ENCODE peak calls at places on chromosomes 16 and 17, in nine cellular contexts. C is H1, S is tibial nerve, R is sigmoid colon, V is A549, M is vagina, U is prostate gland, P is heart left ventricle, J is ovary. K is an unnamed sample. For H3K4me1, the result is how much of the 10 kb centered on the place peaks cover.

GRCh38 chr17:32274643-32275042 is 9.0 kb downstream of the RHBDL3 start:
- DNase-seq in C (no peak), J (no peak), P (no peak), U (no peak), R (no peak), M (no peak), V (no peak), S (no peak), K (no peak)

GRCh38 chr17:44219126-44219635 is 294 bp downstream of the UBTF start:
- DNase-seq in U (peak), M (no peak), S (no peak), J (peak), V (peak), R (peak), P (peak), C (peak), K (no peak)

GRCh38 chr17:30600830-30601494 is 123.8 kb downstream of the GOSR1 start:
- DNase-seq in R (no peak), S (no peak), C (no peak), V (peak), P (no peak), J (peak), M (no peak), U (no peak), K (no peak)

GRCh38 chr17:65055708-65056638 is 567 bp downstream of the GNA13 start:
- DNase-seq in R (peak), U (peak), C (no peak), J (peak), M (peak), P (peak), V (peak), S (peak), K (no peak)

GRCh38 chr17:43908111-43908721 is 880 bp upstream of the MPP2 start:
- DNase-seq in C (peak), V (peak), P (peak), M (peak), J (peak), U (peak), R (peak), S (peak), K (peak)

GRCh38 chr17:68732301-68732749 is 131.2 kb upstream of the FAM20A start:
- DNase-seq in S (no peak), R (no peak), C (no peak), J (no peak), V (no peak), M (no peak), U (no peak), P (no peak), K (no peak)

GRCh38 chr17:78790552-78790951 is 8.5 kb upstream of the CYTH1 start:
- DNase-seq in V (no peak), J (no peak), P (no peak), R (no peak), U (no peak), C (no peak), M (no peak), S (no peak), K (no peak)

GRCh38 chr17:57892146-57892819 is 42.4 kb upstream of the MRPS23 start:
- DNase-seq in U (peak), J (peak), C (peak), P (peak), R (peak), S (peak), V (peak), M (no peak), K (peak)

GRCh38 chr17:29891131-29891530 is 38.9 kb downstream of the SSH2 start:
- DNase-seq in P (no peak), M (no peak), V (no peak), C (no peak), J (no peak), S (no peak), R (no peak), U (no peak), K (no peak)

GRCh38 chr16:87143661-87144121 is 173.5 kb downstream of the C16orf95 start:
- DNase-seq in R (no peak), P (no peak), S (no peak), J (no peak), V (no peak), U (no peak), C (no peak), M (no peak), K (no peak)

GRCh38 chr17:58382885-58383248 is 30.9 kb upstream of the SUPT4H1 start:
- DNase-seq in C (no peak), U (no peak), R (no peak), M (no peak), V (no peak), P (no peak), S (no peak), J (no peak), K (no peak)

GRCh38 chr17:30922235-30922993 is 669 bp downstream of the ADAP2 start:
- DNase-seq in V (no peak), S (no peak), M (no peak), R (peak), J (no peak), C (peak), U (no peak), P (peak), K (no peak)

GRCh38 chr16:84876873-84877606 is 57.3 kb downstream of the CRISPLD2 start:
- DNase-seq in R (no peak), V (no peak), J (no peak), P (peak), S (no peak), M (no peak), C (no peak), U (no peak), K (no peak)

GRCh38 chr17:47820023-47820789 is 1.4 kb downstream of the OSBPL7 start:
- DNase-seq in M (no peak), P (peak), J (no peak), S (no peak), C (no peak), U (no peak), V (no peak), R (no peak), K (no peak)

GRCh38 chr17:35555695-35556094 is 4.9 kb downstream of the SLFN14 start:
- DNase-seq in V (no peak), S (no peak), P (no peak), J (no peak), R (no peak), M (peak), C (no peak), U (no peak), K (no peak)

GRCh38 chr16:57498031-57498430 is 11.7 kb upstream of the DOK4 start:
- DNase-seq in S (no peak), U (no peak), R (peak), P (peak), J (no peak), V (no peak), M (no peak), C (no peak), K (no peak)

GRCh38 chr17:49456172-49456965 is 38.7 kb upstream of the NGFR start:
- DNase-seq in C (no peak), R (no peak), P (no peak), J (no peak), U (no peak), S (no peak), M (no peak), V (no peak), K (no peak)

GRCh38 chr16:48126801-48127644 is 28.8 kb downstream of the ABCC12 start:
- DNase-seq in C (no peak), V (peak), J (no peak), M (no peak), U (peak), R (no peak), P (no peak), S (no peak), K (no peak)

GRCh38 chr16:24610421-24610765 is 71.0 kb downstream of the RBBP6 start:
- DNase-seq in S (peak), U (no peak), V (no peak), R (no peak), P (peak), M (no peak), J (peak), C (no peak), K (no peak)

GRCh38 chr17:48240562-48241130 is 133.1 kb downstream of the SNX11 start:
- DNase-seq in R (no peak), M (no peak), J (no peak), V (peak), C (no peak), P (no peak), U (no peak), S (no peak), K (no peak)

GRCh38 chr17:42519546-42520444 is 16.2 kb upstream of the NAGLU start:
- DNase-seq in U (peak), R (peak), V (peak), J (peak), C (peak), S (peak), M (peak), P (peak), K (peak)

GRCh38 chr16:11585460-11586374 is 1.0 kb downstream of the LITAF start:
- DNase-seq in R (no peak), M (no peak), J (peak), V (no peak), P (peak), C (no peak), U (no peak), S (no peak), K (no peak)

GRCh38 chr17:65328567-65328966 is 191.4 kb downstream of the RGS9 start:
- DNase-seq in P (no peak), R (no peak), J (no peak), U (no peak), V (no peak), C (no peak), S (no peak), M (no peak), K (no peak)

GRCh38 chr16:84700518-84701277 is 898 bp downstream of the USP10 start:
- DNase-seq in C (no peak), V (peak), S (peak), R (peak), U (peak), J (no peak), P (no peak), M (no peak), K (no peak)

GRCh38 chr16:70678898-70679652 is 6.8 kb downstream of the MTSS2 start:
- DNase-seq in M (no peak), R (no peak), P (peak), J (no peak), S (no peak), C (no peak), V (no peak), U (no peak), K (no peak)

GRCh38 chr16:84430860-84431259 is 62.5 kb downstream of the ATP2C2 start:
- DNase-seq in M (no peak), C (no peak), J (no peak), V (no peak), U (no peak), P (no peak), S (no peak), R (no peak), K (no peak)

GRCh38 chr16:48282636-48283263 is 35.4 kb upstream of the ABCC11 start:
- DNase-seq in R (no peak), V (no peak), P (no peak), C (no peak), J (no peak), S (no peak), U (no peak), M (no peak), K (no peak)

GRCh38 chr16:24499193-24499814 is 40.1 kb upstream of the RBBP6 start:
- DNase-seq in S (no peak), P (no peak), U (no peak), M (no peak), R (no peak), J (no peak), V (peak), C (peak), K (no peak)

GRCh38 chr17:9999948-10000695 is 95.1 kb upstream of the RCVRN start:
- DNase-seq in P (no peak), C (no peak), R (no peak), S (no peak), J (no peak), V (no peak), M (no peak), U (no peak), K (no peak)

GRCh38 chr16:57590654-57591085 is 37.8 kb upstream of the ADGRG1 start:
- DNase-seq in V (peak), P (no peak), S (no peak), M (no peak), U (no peak), C (no peak), J (no peak), R (no peak), K (no peak)

GRCh38 chr16:85829266-85829665 is 29.8 kb downstream of the COX4I1 start:
- DNase-seq in S (no peak), V (no peak), U (no peak), M (no peak), C (no peak), J (no peak), P (no peak), R (no peak), K (no peak)

GRCh38 chr17:29147682-29148081 is 32.5 kb downstream of the MYO18A start:
- DNase-seq in J (no peak), P (no peak), S (no peak), U (no peak), M (no peak), C (no peak), R (no peak), V (no peak), K (no peak)

GRCh38 chr17:52134641-52135040 is 23.9 kb downstream of the CA10 start:
- DNase-seq in J (no peak), V (no peak), R (no peak), P (no peak), U (no peak), C (no peak), M (no peak), S (no peak), K (no peak)

GRCh38 chr17:20721151-20721550 is 141.6 kb downstream of the CDRT15L2 start:
- DNase-seq in C (no peak), J (no peak), P (no peak), S (no peak), M (no peak), U (no peak), R (no peak), V (no peak), K (no peak)

GRCh38 chr16:52825882-52826281 is 226.8 kb downstream of the CHD9NB start:
- DNase-seq in R (no peak), U (no peak), C (no peak), V (no peak), J (no peak), M (no peak), P (no peak), S (no peak), K (no peak)

GRCh38 chr17:77328823-77329740 is 188.3 kb downstream of the SEC14L1 start:
- DNase-seq in U (no peak), R (peak), J (peak), P (no peak), V (no peak), C (no peak), S (no peak), M (peak), K (no peak)

GRCh38 chr17:77331161-77331864 is 190.5 kb downstream of the SEC14L1 start:
- DNase-seq in C (peak), J (peak), S (peak), P (peak), V (peak), R (peak), U (peak), M (peak), K (peak)

GRCh38 chr17:77327566-77328463 is 187.0 kb downstream of the SEC14L1 start:
- DNase-seq in J (peak), R (peak), U (no peak), M (peak), C (no peak), V (no peak), P (peak), S (no peak), K (no peak)

GRCh38 chr17:77330602-77331081 is 189.9 kb downstream of the SEC14L1 start:
- DNase-seq in S (no peak), C (no peak), U (no peak), J (peak), M (peak), P (peak), V (no peak), R (peak), K (no peak)

GRCh38 chr17:77329741-77330531 is 189.2 kb downstream of the SEC14L1 start:
- DNase-seq in C (no peak), P (no peak), S (no peak), M (no peak), R (peak), U (no peak), V (no peak), J (peak), K (no peak)
- H3K4me1 ChIP-seq in C (under half), P (under half), S (half or more), M (under half), R (under half), U (under half), V (half or more), J (under half), K (under half)

DNA sequence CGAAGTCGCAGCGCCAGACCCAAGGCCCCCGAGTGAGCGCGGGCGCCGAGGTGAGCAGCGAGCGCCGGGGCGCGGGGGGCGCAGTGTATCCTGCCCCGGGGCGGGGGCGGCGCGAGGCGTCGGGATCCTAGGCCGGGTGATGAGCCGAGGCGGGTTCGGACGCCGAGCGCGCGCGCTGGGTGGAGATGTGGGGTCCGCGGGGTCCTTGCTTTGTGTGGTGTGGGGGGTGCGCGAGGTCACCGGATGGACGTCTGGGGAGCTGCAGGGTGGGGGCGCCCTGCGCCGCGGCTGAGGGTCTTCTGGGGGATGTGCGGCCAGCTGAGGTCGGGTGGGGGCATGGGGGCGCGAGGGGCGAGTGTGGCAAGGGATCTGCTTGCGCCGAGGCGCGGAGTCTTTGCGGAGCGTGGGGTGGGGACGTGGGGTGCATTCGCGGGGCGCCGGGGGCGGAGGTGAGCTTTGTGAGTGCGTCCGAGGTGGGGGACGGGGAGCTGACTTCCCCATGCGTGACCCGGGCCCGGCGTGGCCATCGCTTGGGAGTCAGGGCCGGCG is 560 bp downstream of the RAI1 start:
- DNase-seq in S (no peak), C (no peak), M (no peak), V (no peak), J (peak), R (peak), P (peak), U (peak), K (no peak)
- TF ChIP-seq POLR2A in S (no peak), C (no peak), M (no peak), V (no peak), J (no peak), R (no peak), P (no peak), U (no peak), K (no peak)

GRCh38 chr17:45430006-45430737 is 2.5 kb downstream of the ARHGAP27 start:
- DNase-seq in U (no peak), J (no peak), M (no peak), C (no peak), S (no peak), P (no peak), R (no peak), V (no peak), K (no peak)

GRCh38 chr17:45428050-45428953 is 4.4 kb downstream of the ARHGAP27 start:
- DNase-seq in V (peak), P (peak), R (peak), M (no peak), C (peak), U (peak), J (peak), S (peak), K (no peak)

GRCh38 chr17:45429338-45430005 is 3.2 kb downstream of the ARHGAP27 start:
- DNase-seq in U (no peak), R (no peak), V (no peak), M (no peak), C (peak), J (no peak), S (no peak), P (no peak), K (no peak)

GRCh38 chr17:45427181-45427835 is 5.4 kb downstream of the ARHGAP27 start:
- DNase-seq in C (no peak), S (no peak), U (no peak), M (no peak), P (no peak), J (no peak), R (no peak), V (no peak), K (no peak)

GRCh38 chr17:45428954-45429337 is 3.7 kb downstream of the ARHGAP27 start:
- DNase-seq in U (no peak), V (no peak), P (no peak), C (no peak), R (no peak), J (no peak), S (no peak), M (no peak), K (no peak)
- H3K4me1 ChIP-seq in U (under half), V (under half), P (under half), C (under half), R (under half), J (under half), S (half or more), M (half or more), K (half or more)

GRCh38 chr17:40820228-40820838 is 2.1 kb downstream of the KRT10 start:
- DNase-seq in C (no peak), R (no peak), M (no peak), P (no peak), V (no peak), J (no peak), S (no peak), U (no peak), K (no peak)

GRCh38 chr17:40819528-40820125 is 2.8 kb downstream of the KRT10 start:
- DNase-seq in M (no peak), S (peak), U (no peak), C (no peak), R (no peak), J (no peak), P (no peak), V (peak), K (no peak)

GRCh38 chr17:40821536-40821935 is 878 bp downstream of the KRT10 start:
- DNase-seq in J (no peak), R (no peak), C (no peak), S (no peak), V (no peak), P (no peak), U (no peak), M (no peak), K (no peak)

GRCh38 chr17:40824015-40824832 is 1.8 kb upstream of the KRT10 start:
- DNase-seq in S (no peak), V (no peak), P (no peak), M (no peak), C (no peak), R (no peak), J (no peak), U (no peak), K (no peak)

DNA sequence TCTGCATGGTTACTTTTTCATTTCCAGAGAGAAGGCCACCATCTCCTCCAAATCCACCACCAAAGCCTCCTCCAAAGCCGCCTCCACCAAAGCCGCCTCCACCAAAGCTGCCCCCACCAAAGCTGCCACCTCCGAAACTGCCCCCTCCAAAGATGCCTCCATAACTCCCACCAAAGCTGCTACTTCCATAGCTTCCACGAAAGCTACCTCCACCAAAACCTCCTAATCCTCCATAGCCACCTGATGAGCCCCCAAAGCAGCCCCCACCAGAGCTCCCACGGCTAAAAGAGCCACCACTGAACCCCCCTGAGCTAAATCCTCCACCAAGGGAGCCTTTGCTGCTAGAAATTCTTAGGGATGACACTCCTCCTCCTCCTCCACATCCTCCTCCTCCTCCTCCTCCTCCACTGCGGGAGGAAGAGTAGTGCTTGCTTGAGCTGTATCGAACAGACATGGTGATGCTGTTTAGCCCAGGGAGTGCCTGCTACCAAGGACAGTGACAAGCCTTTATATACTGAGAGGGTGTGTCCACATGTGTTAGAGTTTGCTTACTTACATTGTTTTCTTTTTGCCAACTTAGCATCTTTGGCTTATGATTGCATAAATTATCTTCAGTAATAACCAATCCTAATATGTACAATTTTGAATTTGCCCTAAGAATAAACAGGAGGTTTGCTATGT is at the start of gene KRT10:
- DNase-seq in U (no peak), P (no peak), R (no peak), J (no peak), C (no peak), S (no peak), V (no peak), M (no peak), K (no peak)
- TF ChIP-seq POLR2A in U (no peak), P (no peak), R (no peak), J (no peak), C (no peak), S (no peak), V (no peak), M (no peak), K (no peak)

GRCh38 chr16:2026461-2027023 is at the start of gene NHERF2:
- DNase-seq in V (no peak), M (no peak), P (no peak), C (no peak), S (no peak), U (peak), R (no peak), J (no peak), K (no peak)
- H3K4me1 ChIP-seq in V (under half), M (half or more), P (under half), C (under half), S (half or more), U (under half), R (under half), J (under half), K (half or more)